ENCODE peak calls at places on chromosomes 3 and 15, in four cellular contexts. N is NCI-H1417, O is mucosa of gallbladder, V is amniotic stem cell. F is an unnamed sample.

GRCh38 chr3:13015286-13016082 is 57.7 kb downstream of the IQSEC1 start:
- DNase-seq in N (no peak), V (no peak), O (no peak), F (no peak)

GRCh38 chr3:58049143-58049785 is 41.0 kb downstream of the FLNB start:
- DNase-seq in V (no peak), N (peak), O (peak), F (no peak)

GRCh38 chr3:34646911-34647465 is 848.6 kb downstream of the PDCD6IP start:
- DNase-seq in V (no peak), N (no peak), O (no peak), F (no peak)

GRCh38 chr3:117126460-117126859 is 416.9 kb downstream of the TUSC7 start:
- DNase-seq in O (no peak), N (no peak), V (no peak), F (no peak)

GRCh38 chr3:45751537-45752242 is 44.6 kb downstream of the SLC6A20 start:
- DNase-seq in N (no peak), O (no peak), V (no peak), F (no peak)

GRCh38 chr3:120169407-120169806 is 75.2 kb upstream of the GSK3B start:
- DNase-seq in O (no peak), V (no peak), N (no peak), F (no peak)

GRCh38 chr15:65818927-65819562 is 27.0 kb upstream of the DENND4A start:
- DNase-seq in V (no peak), O (no peak), N (no peak), F (no peak)

GRCh38 chr3:8629151-8630021 is 15.2 kb downstream of the SSUH2 start:
- DNase-seq in O (peak), V (peak), N (no peak), F (no peak)

GRCh38 chr3:32552013-32552412 is 18.6 kb downstream of the DYNC1LI1 start:
- DNase-seq in V (no peak), O (no peak), N (no peak), F (no peak)

GRCh38 chr3:55859305-55859704 is 372.2 kb upstream of the WNT5A start:
- DNase-seq in N (no peak), O (no peak), V (no peak), F (no peak)

GRCh38 chr3:64340636-64341240 is 115.5 kb upstream of the PRICKLE2 start:
- DNase-seq in V (peak), O (no peak), N (no peak), F (no peak)

GRCh38 chr3:169002689-169003088 is 660.8 kb downstream of the MECOM start:
- DNase-seq in V (no peak), N (peak), O (no peak), F (no peak)

GRCh38 chr3:196711838-196712513 is at the start of the genes CEP19 and PIGX:
- DNase-seq in V (peak), O (peak), N (peak), F (peak)

GRCh38 chr15:77631790-77632551 is 741 bp downstream of the LINGO1 start:
- DNase-seq in V (no peak), O (no peak), N (peak), F (no peak)